ENCODE peak calls at places on chromosome X, in five cellular contexts. A is astrocyte of the spinal cord, X is HCT116, B is bronchial epithelial cell, D is cardiac fibroblast. T is an unnamed sample.
A peak's percentile ranks its signal among the peaks of the same experiment; 100 is the strongest.

GRCh38 chrX:135432453-135432852 is 10.7 kb downstream of the SMIM10L2A start:
- DNase-seq in A (no peak), X (no peak), B (no peak), D (no peak), T (no peak)

GRCh38 chrX:41421071-41421729 is 25.9 kb upstream of the NYX start:
- DNase-seq in A (no peak), D (no peak), B (peak; percentile 20), X (no peak), T (no peak)

GRCh38 chrX:120726294-120726693 is 96.4 kb upstream of the C1GALT1C1 start:
- DNase-seq in A (no peak), D (no peak), X (no peak), B (no peak), T (no peak)

GRCh38 chrX:13396887-13397286 is 77.0 kb upstream of the ATXN3L start:
- DNase-seq in A (peak; percentile 38), X (no peak), D (peak; percentile 49), B (peak; percentile 42), T (no peak)

GRCh38 chrX:19578956-19579355 is 63.6 kb upstream of the MAP3K15 start:
- DNase-seq in A (no peak), X (no peak), B (no peak), D (peak; percentile 53), T (no peak)

GRCh38 chrX:14837155-14837554 is 35.7 kb downstream of the FANCB start:
- DNase-seq in B (no peak), X (no peak), A (no peak), D (no peak), T (no peak)

GRCh38 chrX:75155454-75155829 is 641 bp downstream of the ABCB7 start:
- DNase-seq in A (peak; percentile 0), X (no peak), D (no peak), B (peak; percentile 4), T (no peak)

GRCh38 chrX:8042304-8042703 is 115.1 kb upstream of the PNPLA4 start:
- DNase-seq in B (peak; percentile 53), A (no peak), D (no peak), X (no peak), T (no peak)

GRCh38 chrX:134760671-134761070 is 102.4 kb upstream of the PLAC1 start:
- DNase-seq in D (peak; percentile 31), X (no peak), A (no peak), B (peak; percentile 70), T (no peak)

GRCh38 chrX:13463608-13464007 is 105.8 kb upstream of the EGFL6 start:
- DNase-seq in A (peak; percentile 80), X (no peak), D (peak; percentile 85), B (peak; percentile 93), T (no peak)

GRCh38 chrX:34275710-34276109 is 143.6 kb upstream of the FAM47A start:
- DNase-seq in B (peak; percentile 1), A (no peak), X (no peak), D (no peak), T (no peak)

GRCh38 chrX:54950730-54951375 is 30.2 kb downstream of the TRO start:
- DNase-seq in D (no peak), A (no peak), X (no peak), B (no peak), T (no peak)

GRCh38 chrX:109199726-109200125 is 282.2 kb downstream of the GUCY2F start:
- DNase-seq in X (no peak), A (peak; percentile 47), B (peak; percentile 0), D (peak; percentile 44), T (no peak)

GRCh38 chrX:22520128-22520828 is 247.6 kb downstream of the CBLL2 start:
- DNase-seq in A (no peak), B (peak; percentile 89), D (no peak), X (peak; percentile 2), T (no peak)

GRCh38 chrX:46574941-46575381 is 1.4 kb downstream of the CHST7 start:
- DNase-seq in X (no peak), A (no peak), B (no peak), D (peak; percentile 18), T (no peak)

GRCh38 chrX:11704725-11705495 is 39.2 kb upstream of the ARHGAP6 start:
- DNase-seq in B (no peak), D (peak; percentile 26), X (no peak), A (peak; percentile 35), T (no peak)

GRCh38 chrX:122833230-122833629 is 350.8 kb upstream of the GRIA3 start:
- DNase-seq in B (no peak), D (no peak), X (no peak), A (no peak), T (no peak)

GRCh38 chrX:4315891-4316290 is 602.4 kb upstream of the PRKX start:
- DNase-seq in X (no peak), D (no peak), B (no peak), A (no peak), T (no peak)

GRCh38 chrX:146154191-146154590 is 336.6 kb downstream of the SLITRK2 start:
- DNase-seq in D (no peak), A (no peak), B (no peak), X (no peak), T (no peak)

GRCh38 chrX:45497290-45497689 is 296.6 kb upstream of the DIPK2B start:
- DNase-seq in B (peak; percentile 85), X (no peak), D (no peak), A (no peak), T (no peak)

GRCh38 chrX:45165726-45166125 is 35.0 kb downstream of the DIPK2B start:
- DNase-seq in X (no peak), A (no peak), D (no peak), B (no peak), T (no peak)

GRCh38 chrX:1202251-1202650 is 10.2 kb downstream of the CRLF2 start:
- DNase-seq in D (no peak), X (no peak), B (no peak), A (no peak), T (no peak)

GRCh38 chrX:1418901-1419544 is 27.1 kb upstream of the SLC25A6 start:
- DNase-seq in D (no peak), X (no peak), A (no peak), B (no peak), T (no peak)

GRCh38 chrX:72101597-72102037 is 30.1 kb downstream of the RTL5 start:
- DNase-seq in B (no peak), A (no peak), D (no peak), X (no peak), T (no peak)

GRCh38 chrX:72105436-72105835 is 26.3 kb downstream of the RTL5 start:
- DNase-seq in B (no peak), A (no peak), X (no peak), D (no peak), T (no peak)

GRCh38 chrX:72100824-72101351 is 30.8 kb downstream of the RTL5 start:
- DNase-seq in X (no peak), B (no peak), A (no peak), D (no peak), T (no peak)

GRCh38 chrX:72100051-72100755 is 31.5 kb downstream of the RTL5 start:
- DNase-seq in X (no peak), D (no peak), B (peak; percentile 53), A (no peak), T (no peak)

GRCh38 chrX:72102760-72103159 is 29.0 kb downstream of the RTL5 start:
- DNase-seq in A (no peak), D (no peak), B (no peak), X (no peak), T (no peak)
- H3K4me3 ChIP-seq in A (no peak overlapping the region), D (no peak overlapping the region), B (no peak overlapping the region), X (no peak overlapping the region), T (no peak overlapping the region)

GRCh38 chrX:48511561-48511960 is 2.8 kb downstream of the PORCN start:
- DNase-seq in X (no peak), A (no peak), D (peak; percentile 14), B (no peak), T (no peak)

GRCh38 chrX:48509245-48509590 is 426 bp downstream of the PORCN start:
- DNase-seq in X (no peak), B (no peak), D (no peak), A (no peak), T (no peak)

GRCh38 chrX:48507246-48507645 is 1.5 kb upstream of the PORCN start:
- DNase-seq in B (no peak), D (no peak), A (no peak), X (no peak), T (no peak)

GRCh38 chrX:48509619-48510018 is 827 bp downstream of the PORCN start:
- DNase-seq in D (no peak), X (no peak), A (no peak), B (no peak), T (no peak)

GRCh38 chrX:48508400-48509244 is at the start of gene PORCN:
- DNase-seq in D (peak; percentile 62), B (peak; percentile 31), A (peak; percentile 63), X (no peak), T (no peak)
- H3K4me3 ChIP-seq in D (peak within 1 kb of the TSS; percentile 80), B (peak within 1 kb of the TSS; percentile 73), A (peak within 1 kb of the TSS; percentile 73), X (peak within 1 kb of the TSS; percentile 68), T (peak within 1 kb of the TSS; percentile 84)

DNA sequence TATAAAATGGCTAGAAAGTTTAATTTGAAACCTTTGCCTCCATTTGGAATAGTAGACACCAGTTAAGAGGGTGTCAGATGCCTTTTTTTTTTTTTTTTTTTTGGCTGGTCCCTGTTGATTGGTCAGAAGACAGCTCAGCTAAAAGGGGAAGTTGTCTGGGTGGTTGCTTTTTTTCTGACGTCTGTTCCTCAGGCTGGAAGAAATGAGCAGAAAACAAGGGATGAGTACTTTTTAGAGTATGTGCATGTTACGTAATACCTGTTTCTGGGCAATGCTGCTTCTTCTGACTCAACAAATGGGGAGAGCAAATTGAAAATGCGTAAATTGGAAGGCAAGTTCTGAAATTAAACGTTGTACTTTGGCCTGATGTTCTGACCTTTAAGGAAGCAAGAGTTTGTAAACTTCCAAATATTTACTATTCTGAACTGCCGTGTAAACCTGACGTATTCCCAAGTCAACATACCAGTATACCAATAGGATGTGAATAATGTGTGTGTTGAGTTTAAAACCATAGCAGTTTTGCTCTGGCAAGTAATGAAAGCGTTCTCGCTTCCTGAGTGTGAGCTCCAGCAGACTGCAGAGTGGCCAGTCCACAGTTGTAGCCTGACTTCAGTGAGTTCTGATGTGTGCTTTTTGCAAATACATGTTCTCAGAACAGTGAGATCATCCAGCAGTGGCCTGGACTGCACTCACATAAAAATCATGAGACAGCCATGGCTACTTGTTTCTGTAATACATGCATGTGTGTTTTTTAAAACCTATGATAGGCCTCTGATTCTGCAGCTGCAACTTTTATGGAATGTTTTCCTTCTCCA is 1.7 kb downstream of the SAT1 start:
- DNase-seq in B (peak; percentile 76), D (peak; percentile 82), X (no peak), A (peak; percentile 69), T (no peak)
- H3K4me3 ChIP-seq in B (peak overlapping the region; percentile 71), D (peak overlapping the region; percentile 68), X (peak overlapping the region; percentile 74), A (peak overlapping the region; percentile 80), T (no peak overlapping the region)

GRCh38 chrX:152444338-152444737 is 6.8 kb downstream of the GABRA3 start:
- DNase-seq in A (no peak), X (no peak), B (no peak), D (no peak), T (no peak)
- H3K4me3 ChIP-seq in A (no peak overlapping the region), X (no peak overlapping the region), B (no peak overlapping the region), D (no peak overlapping the region), T (no peak overlapping the region)

DNA sequence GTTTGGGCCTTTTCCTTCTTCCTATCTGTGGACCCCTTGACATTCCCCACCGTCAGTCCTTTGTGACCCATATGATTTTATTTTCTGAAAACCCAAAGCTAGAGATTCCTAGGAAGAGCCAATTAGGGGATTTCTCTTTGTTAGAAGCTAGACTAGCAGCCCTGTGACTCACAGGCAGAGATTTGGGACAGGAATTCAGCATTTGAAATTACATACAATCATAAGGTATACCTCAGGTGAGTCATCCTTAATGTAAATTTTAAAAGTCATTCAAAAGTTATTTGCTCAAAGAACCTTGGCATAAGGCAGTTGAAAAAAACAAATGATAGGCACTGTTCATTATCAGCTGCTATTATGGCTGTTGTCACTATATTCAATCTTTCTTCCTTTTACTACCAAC is 40.6 kb downstream of the USP26 start:
- DNase-seq in D (no peak), X (no peak), B (peak; percentile 83), A (no peak), T (no peak)
- H3K4me3 ChIP-seq in D (no peak overlapping the region), X (no peak overlapping the region), B (no peak overlapping the region), A (no peak overlapping the region), T (no peak overlapping the region)

T was measured in SK-N-MC.